ENCODE peak calls at places on chromosomes 13 and 19, in nine cellular contexts. I is activated B cell treated with CpG ODN at 0.5 μM for 24 hours; A is right lobe of liver; P is T-helper 1 cell; V is fibroblast of pulmonary artery; C is activated CD4-positive, alpha-beta T cell treated with anti-CD3 and anti-CD28 coated beads, Interleukin-2, amount 50 U/mL, for 24 hours; L is fibroblast of the aortic adventitia; O is tibial nerve; E is naive thymus-derived CD8-positive, alpha-beta T cell. J is an unnamed sample.

GRCh38 chr13:44072536-44072935 is 192.8 kb downstream of the LACC1 start:
- DNase-seq in I (no peak), E (no peak), C (no peak), A (no peak), V (no peak), P (no peak), O (no peak), L (no peak), J (no peak)

GRCh38 chr19:34217952-34218817 is 36.2 kb upstream of the GARRE1 start:
- DNase-seq in A (no peak), V (peak; percentile 87), C (peak; percentile 56), L (peak; percentile 92), I (no peak), O (peak; percentile 36), P (peak; percentile 50), E (peak; percentile 75), J (peak; percentile 39)

GRCh38 chr19:10566658-10567410 is 1.0 kb upstream of the KRI1 start:
- DNase-seq in P (no peak), L (no peak), C (no peak), A (no peak), E (peak; percentile 48), I (peak; percentile 42), V (no peak), O (no peak), J (no peak)

GRCh38 chr19:43806848-43807247 is 4.6 kb upstream of the LYPD5 start:
- DNase-seq in P (no peak), V (no peak), I (no peak), E (no peak), L (no peak), A (no peak), O (no peak), C (no peak), J (no peak)

GRCh38 chr13:77893066-77893465 is 25.6 kb downstream of the EDNRB start:
- DNase-seq in I (no peak), P (no peak), V (no peak), C (no peak), O (no peak), E (no peak), L (no peak), A (no peak), J (no peak)

GRCh38 chr19:50315773-50316448 is 13.3 kb downstream of the KCNC3 start:
- DNase-seq in A (no peak), C (no peak), E (no peak), O (no peak), V (no peak), L (no peak), I (no peak), P (no peak), J (no peak)

GRCh38 chr19:14495678-14496028 is 274 bp downstream of the GIPC1 start:
- DNase-seq in I (no peak), V (no peak), P (no peak), C (no peak), A (no peak), L (no peak), O (no peak), E (no peak), J (no peak)

GRCh38 chr19:10885241-10886169 is 14.2 kb downstream of the CARM1 start:
- DNase-seq in L (no peak), C (no peak), E (no peak), O (no peak), A (no peak), I (no peak), V (no peak), P (no peak), J (no peak)

GRCh38 chr19:19062454-19063182 is 1.2 kb upstream of the SLC25A42 start:
- DNase-seq in C (no peak), A (no peak), O (no peak), V (peak; percentile 16), L (peak; percentile 18), E (no peak), P (no peak), I (no peak), J (no peak)

GRCh38 chr19:11767633-11768133 is 883 bp downstream of the ZNF441 start:
- DNase-seq in E (no peak), P (no peak), I (peak; percentile 36), O (peak; percentile 19), L (peak; percentile 38), V (peak; percentile 42), A (peak; percentile 85), C (no peak), J (peak; percentile 49)

GRCh38 chr13:75612354-75612753 is 23.8 kb upstream of the LMO7 start:
- DNase-seq in E (no peak), V (no peak), C (no peak), L (no peak), I (no peak), A (no peak), O (no peak), P (no peak), J (no peak)

GRCh38 chr13:24251525-24251924 is 57.9 kb upstream of the C1QTNF9 start:
- DNase-seq in I (no peak), E (peak; percentile 84), V (no peak), C (peak; percentile 78), L (no peak), A (no peak), O (no peak), P (peak; percentile 80), J (no peak)

GRCh38 chr19:45911291-45911690 is 3.3 kb downstream of the NANOS2 start:
- DNase-seq in E (no peak), V (no peak), O (no peak), L (no peak), A (no peak), I (no peak), P (no peak), C (no peak), J (no peak)

GRCh38 chr19:33763661-33764343 is 32.9 kb upstream of the KCTD15 start:
- DNase-seq in L (no peak), I (no peak), V (no peak), E (no peak), A (no peak), C (no peak), P (no peak), O (no peak), J (no peak)

GRCh38 chr19:53982611-53983010 is 8.8 kb upstream of the CACNG6 start:
- DNase-seq in E (no peak), L (peak; percentile 47), A (no peak), P (no peak), C (no peak), I (no peak), V (peak; percentile 55), O (no peak), J (peak; percentile 59)

GRCh38 chr13:24039621-24040475 is 120.7 kb upstream of the SPATA13 start:
- DNase-seq in A (no peak), P (no peak), C (no peak), O (no peak), V (no peak), L (no peak), I (no peak), E (no peak), J (no peak)

GRCh38 chr19:16061943-16062342 is 14.4 kb upstream of the TPM4 start:
- DNase-seq in A (no peak), V (no peak), E (peak; percentile 32), C (no peak), O (no peak), I (no peak), L (no peak), P (no peak), J (no peak)

J was measured in stomach.